ENCODE peak calls at places on chromosomes 13 and 19, in seven cellular contexts. One of them, this sample, is unnamed.

GRCh38 chr13:70964124-70964523 is 855.9 kb upstream of the KLHL1 start:
- DNase-seq in right cardiac atrium: no peak
- DNase-seq in GM23338: no peak
- DNase-seq in HL-60: no peak
- DNase-seq in CD4-positive, CD25-positive, alpha-beta regulatory T cell: no peak
- DNase-seq in breast epithelium: no peak
- DNase-seq in fibroblast of lung: peak
- DNase-seq in this sample: no peak

GRCh38 chr19:36605839-36606478 is 846 bp downstream of the ZNF382 start:
- DNase-seq in right cardiac atrium: no peak
- DNase-seq in GM23338: no peak
- DNase-seq in HL-60: no peak
- DNase-seq in CD4-positive, CD25-positive, alpha-beta regulatory T cell: no peak
- DNase-seq in breast epithelium: no peak
- DNase-seq in fibroblast of lung: no peak
- DNase-seq in this sample: no peak

GRCh38 chr13:63124863-63125262 is 1709.2 kb upstream of the PCDH20 start:
- DNase-seq in right cardiac atrium: no peak
- DNase-seq in GM23338: peak
- DNase-seq in HL-60: no peak
- DNase-seq in CD4-positive, CD25-positive, alpha-beta regulatory T cell: no peak
- DNase-seq in breast epithelium: no peak
- DNase-seq in fibroblast of lung: peak
- DNase-seq in this sample: no peak

GRCh38 chr19:49889687-49890348 is 6.9 kb downstream of the IL4I1 start:
- DNase-seq in right cardiac atrium: peak
- DNase-seq in GM23338: peak
- DNase-seq in HL-60: peak
- DNase-seq in CD4-positive, CD25-positive, alpha-beta regulatory T cell: peak
- DNase-seq in breast epithelium: peak
- DNase-seq in fibroblast of lung: peak
- DNase-seq in this sample: no peak

GRCh38 chr13:54004026-54004699 is 975.5 kb downstream of the OLFM4 start:
- DNase-seq in right cardiac atrium: no peak
- DNase-seq in GM23338: no peak
- DNase-seq in HL-60: peak
- DNase-seq in CD4-positive, CD25-positive, alpha-beta regulatory T cell: no peak
- DNase-seq in breast epithelium: no peak
- DNase-seq in fibroblast of lung: no peak
- DNase-seq in this sample: no peak

GRCh38 chr13:46495647-46496046 is 57.3 kb upstream of the LRCH1 start:
- DNase-seq in right cardiac atrium: no peak
- DNase-seq in GM23338: no peak
- DNase-seq in HL-60: no peak
- DNase-seq in CD4-positive, CD25-positive, alpha-beta regulatory T cell: no peak
- DNase-seq in breast epithelium: no peak
- DNase-seq in fibroblast of lung: no peak
- DNase-seq in this sample: no peak

GRCh38 chr13:75800545-75800944 is 164.4 kb downstream of the LMO7 start:
- DNase-seq in right cardiac atrium: no peak
- DNase-seq in GM23338: peak
- DNase-seq in HL-60: no peak
- DNase-seq in CD4-positive, CD25-positive, alpha-beta regulatory T cell: no peak
- DNase-seq in breast epithelium: no peak
- DNase-seq in fibroblast of lung: peak
- DNase-seq in this sample: no peak

GRCh38 chr19:42350417-42350816 is 25.0 kb downstream of the MEGF8 start:
- DNase-seq in right cardiac atrium: no peak
- DNase-seq in GM23338: no peak
- DNase-seq in HL-60: no peak
- DNase-seq in CD4-positive, CD25-positive, alpha-beta regulatory T cell: no peak
- DNase-seq in breast epithelium: no peak
- DNase-seq in fibroblast of lung: no peak
- DNase-seq in this sample: no peak

GRCh38 chr13:100203696-100204367 is 114.9 kb downstream of the PCCA start:
- DNase-seq in right cardiac atrium: no peak
- DNase-seq in GM23338: no peak
- DNase-seq in HL-60: no peak
- DNase-seq in CD4-positive, CD25-positive, alpha-beta regulatory T cell: peak
- DNase-seq in breast epithelium: no peak
- DNase-seq in fibroblast of lung: peak
- DNase-seq in this sample: no peak

GRCh38 chr13:20713751-20714150 is 10.3 kb downstream of the IL17D start:
- DNase-seq in right cardiac atrium: peak
- DNase-seq in GM23338: no peak
- DNase-seq in HL-60: no peak
- DNase-seq in CD4-positive, CD25-positive, alpha-beta regulatory T cell: no peak
- DNase-seq in breast epithelium: no peak
- DNase-seq in fibroblast of lung: no peak
- DNase-seq in this sample: no peak

GRCh38 chr19:33446156-33446917 is 72.8 kb downstream of the CEBPG start:
- DNase-seq in right cardiac atrium: no peak
- DNase-seq in GM23338: no peak
- DNase-seq in HL-60: no peak
- DNase-seq in CD4-positive, CD25-positive, alpha-beta regulatory T cell: no peak
- DNase-seq in breast epithelium: no peak
- DNase-seq in fibroblast of lung: no peak
- DNase-seq in this sample: no peak

GRCh38 chr13:113042456-113042855 is 63.1 kb upstream of the F7 start:
- DNase-seq in right cardiac atrium: no peak
- DNase-seq in GM23338: no peak
- DNase-seq in HL-60: no peak
- DNase-seq in CD4-positive, CD25-positive, alpha-beta regulatory T cell: no peak
- DNase-seq in breast epithelium: no peak
- DNase-seq in fibroblast of lung: no peak
- DNase-seq in this sample: no peak

GRCh38 chr13:19283836-19284235 is 102.2 kb upstream of the TUBA3C start:
- DNase-seq in right cardiac atrium: no peak
- DNase-seq in GM23338: no peak
- DNase-seq in HL-60: no peak
- DNase-seq in CD4-positive, CD25-positive, alpha-beta regulatory T cell: no peak
- DNase-seq in breast epithelium: no peak
- DNase-seq in fibroblast of lung: no peak
- DNase-seq in this sample: no peak

GRCh38 chr19:10424011-10424637 is 3.8 kb downstream of the PDE4A start:
- DNase-seq in right cardiac atrium: peak
- DNase-seq in GM23338: peak
- DNase-seq in HL-60: peak
- DNase-seq in CD4-positive, CD25-positive, alpha-beta regulatory T cell: peak
- DNase-seq in breast epithelium: peak
- DNase-seq in fibroblast of lung: peak
- DNase-seq in this sample: no peak

GRCh38 chr19:14337510-14337909 is 43.7 kb upstream of the ADGRE5 start:
- DNase-seq in right cardiac atrium: peak
- DNase-seq in GM23338: peak
- DNase-seq in HL-60: no peak
- DNase-seq in CD4-positive, CD25-positive, alpha-beta regulatory T cell: peak
- DNase-seq in breast epithelium: no peak
- DNase-seq in fibroblast of lung: no peak
- DNase-seq in this sample: no peak

GRCh38 chr13:44622259-44622658 is 46.1 kb upstream of the TSC22D1 start:
- DNase-seq in right cardiac atrium: no peak
- DNase-seq in GM23338: no peak
- DNase-seq in HL-60: no peak
- DNase-seq in CD4-positive, CD25-positive, alpha-beta regulatory T cell: no peak
- DNase-seq in breast epithelium: no peak
- DNase-seq in fibroblast of lung: no peak
- DNase-seq in this sample: no peak

GRCh38 chr13:106560791-106561190 is 7.1 kb downstream of the ARGLU1 start:
- DNase-seq in right cardiac atrium: no peak
- DNase-seq in GM23338: no peak
- DNase-seq in HL-60: no peak
- DNase-seq in CD4-positive, CD25-positive, alpha-beta regulatory T cell: no peak
- DNase-seq in breast epithelium: no peak
- DNase-seq in fibroblast of lung: no peak
- DNase-seq in this sample: no peak

GRCh38 chr19:2727640-2727944 is 6.4 kb upstream of the DIRAS1 start:
- DNase-seq in right cardiac atrium: no peak
- DNase-seq in GM23338: no peak
- DNase-seq in HL-60: no peak
- DNase-seq in CD4-positive, CD25-positive, alpha-beta regulatory T cell: no peak
- DNase-seq in breast epithelium: no peak
- DNase-seq in fibroblast of lung: no peak
- DNase-seq in this sample: no peak

GRCh38 chr19:16619456-16619855 is 8.5 kb downstream of the MED26 start:
- DNase-seq in right cardiac atrium: peak
- DNase-seq in GM23338: no peak
- DNase-seq in HL-60: no peak
- DNase-seq in CD4-positive, CD25-positive, alpha-beta regulatory T cell: no peak
- DNase-seq in breast epithelium: no peak
- DNase-seq in fibroblast of lung: no peak
- DNase-seq in this sample: no peak

GRCh38 chr13:101026328-101026727 is 351.7 kb upstream of the TMTC4 start:
- DNase-seq in right cardiac atrium: no peak
- DNase-seq in GM23338: no peak
- DNase-seq in HL-60: no peak
- DNase-seq in CD4-positive, CD25-positive, alpha-beta regulatory T cell: no peak
- DNase-seq in breast epithelium: no peak
- DNase-seq in fibroblast of lung: no peak
- DNase-seq in this sample: no peak

GRCh38 chr13:26557393-26558073 is at the start of gene WASF3:
- DNase-seq in right cardiac atrium: peak
- DNase-seq in GM23338: peak
- DNase-seq in HL-60: peak
- DNase-seq in CD4-positive, CD25-positive, alpha-beta regulatory T cell: peak
- DNase-seq in breast epithelium: peak
- DNase-seq in fibroblast of lung: peak
- DNase-seq in this sample: peak

DNA sequence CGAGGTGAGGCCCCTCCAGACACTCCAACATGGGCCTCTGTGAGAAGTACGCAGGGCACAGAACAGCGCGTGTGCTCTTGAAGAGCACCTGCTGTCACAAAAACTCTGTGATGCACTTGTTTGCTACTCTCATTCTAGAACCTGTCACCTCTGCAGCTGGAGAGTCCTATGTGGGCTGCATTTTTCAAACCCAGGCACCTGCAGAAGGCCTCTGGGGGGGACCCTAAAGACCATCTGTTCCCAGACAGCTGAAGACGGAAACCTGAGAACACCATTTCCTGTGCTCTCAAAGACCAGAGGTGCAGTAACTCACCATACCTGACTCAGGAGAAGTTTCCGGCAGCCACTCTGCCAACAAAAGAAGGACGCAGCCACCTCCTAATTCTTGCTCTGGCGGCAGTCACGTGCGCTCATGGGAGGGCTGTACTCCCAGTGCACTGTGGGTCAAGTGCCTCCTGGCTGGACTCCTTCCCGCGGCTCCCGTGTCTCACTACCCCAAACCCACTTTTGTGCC is 28.1 kb downstream of the RANBP3 start:
- DNase-seq in right cardiac atrium: no peak
- DNase-seq in GM23338: no peak
- DNase-seq in HL-60: no peak
- DNase-seq in CD4-positive, CD25-positive, alpha-beta regulatory T cell: peak
- DNase-seq in breast epithelium: no peak
- DNase-seq in fibroblast of lung: no peak
- DNase-seq in this sample: no peak
- H3K4me3 ChIP-seq in right cardiac atrium: no peak
- H3K4me3 ChIP-seq in GM23338: no peak
- H3K4me3 ChIP-seq in HL-60: no peak
- H3K4me3 ChIP-seq in CD4-positive, CD25-positive, alpha-beta regulatory T cell: peak
- H3K4me3 ChIP-seq in breast epithelium: no peak
- H3K4me3 ChIP-seq in fibroblast of lung: no peak
- H3K4me3 ChIP-seq in this sample: no peak

DNA sequence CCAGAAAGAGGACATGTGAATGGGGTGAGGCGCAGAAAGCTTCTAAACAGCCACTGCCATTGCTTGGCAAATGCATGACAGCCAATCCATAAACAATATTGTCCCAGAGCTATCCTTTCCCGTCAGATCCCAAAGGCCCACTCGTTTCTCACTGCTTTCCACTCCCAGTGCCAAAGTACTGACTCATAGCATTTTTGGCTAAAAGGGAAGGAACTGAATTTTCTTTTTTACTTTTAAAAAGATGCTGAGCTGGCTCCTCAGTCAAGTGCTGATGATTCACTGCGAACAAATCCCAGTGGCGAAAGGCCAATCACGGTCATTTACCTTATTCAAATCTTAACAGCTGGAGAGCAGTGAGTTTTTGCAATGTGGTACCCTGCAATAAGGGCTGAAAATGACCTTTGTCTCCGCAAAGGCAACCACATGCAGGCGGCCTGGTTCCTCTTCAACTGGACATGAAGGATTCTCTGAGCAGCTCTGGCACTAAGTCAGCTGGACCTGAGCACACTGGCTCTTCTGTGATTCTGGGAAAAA is 151.7 kb downstream of the DCLK1 start:
- DNase-seq in right cardiac atrium: peak
- DNase-seq in GM23338: no peak
- DNase-seq in HL-60: no peak
- DNase-seq in CD4-positive, CD25-positive, alpha-beta regulatory T cell: no peak
- DNase-seq in breast epithelium: peak
- DNase-seq in fibroblast of lung: peak
- DNase-seq in this sample: no peak
- H3K4me3 ChIP-seq in right cardiac atrium: no peak
- H3K4me3 ChIP-seq in GM23338: no peak
- H3K4me3 ChIP-seq in HL-60: no peak
- H3K4me3 ChIP-seq in CD4-positive, CD25-positive, alpha-beta regulatory T cell: no peak
- H3K4me3 ChIP-seq in breast epithelium: no peak
- H3K4me3 ChIP-seq in fibroblast of lung: no peak
- H3K4me3 ChIP-seq in this sample: no peak

GRCh38 chr19:6801397-6802086 is 29.0 kb downstream of the VAV1 start:
- DNase-seq in right cardiac atrium: peak
- DNase-seq in GM23338: peak
- DNase-seq in HL-60: peak
- DNase-seq in CD4-positive, CD25-positive, alpha-beta regulatory T cell: peak
- DNase-seq in breast epithelium: peak
- DNase-seq in fibroblast of lung: no peak
- DNase-seq in this sample: peak
- H3K4me3 ChIP-seq in right cardiac atrium: peak
- H3K4me3 ChIP-seq in GM23338: peak
- H3K4me3 ChIP-seq in HL-60: peak
- H3K4me3 ChIP-seq in CD4-positive, CD25-positive, alpha-beta regulatory T cell: peak
- H3K4me3 ChIP-seq in breast epithelium: peak
- H3K4me3 ChIP-seq in fibroblast of lung: no peak
- H3K4me3 ChIP-seq in this sample: peak

GRCh38 chr19:18098891-18099622 is 1.5 kb downstream of the MAST3 start:
- DNase-seq in right cardiac atrium: no peak
- DNase-seq in GM23338: peak
- DNase-seq in HL-60: no peak
- DNase-seq in CD4-positive, CD25-positive, alpha-beta regulatory T cell: peak
- DNase-seq in breast epithelium: no peak
- DNase-seq in fibroblast of lung: no peak
- DNase-seq in this sample: peak
- H3K4me3 ChIP-seq in right cardiac atrium: no peak
- H3K4me3 ChIP-seq in GM23338: peak
- H3K4me3 ChIP-seq in HL-60: peak
- H3K4me3 ChIP-seq in CD4-positive, CD25-positive, alpha-beta regulatory T cell: peak
- H3K4me3 ChIP-seq in breast epithelium: peak
- H3K4me3 ChIP-seq in fibroblast of lung: peak
- H3K4me3 ChIP-seq in this sample: peak

GRCh38 chr19:45640849-45641273 is 1.7 kb upstream of the EML2 start:
- DNase-seq in right cardiac atrium: peak
- DNase-seq in GM23338: peak
- DNase-seq in HL-60: no peak
- DNase-seq in CD4-positive, CD25-positive, alpha-beta regulatory T cell: no peak
- DNase-seq in breast epithelium: no peak
- DNase-seq in fibroblast of lung: no peak
- DNase-seq in this sample: no peak
- H3K4me3 ChIP-seq in right cardiac atrium: no peak
- H3K4me3 ChIP-seq in GM23338: peak
- H3K4me3 ChIP-seq in HL-60: no peak
- H3K4me3 ChIP-seq in CD4-positive, CD25-positive, alpha-beta regulatory T cell: peak
- H3K4me3 ChIP-seq in breast epithelium: peak
- H3K4me3 ChIP-seq in fibroblast of lung: no peak
- H3K4me3 ChIP-seq in this sample: peak

This sample was measured in GM12864.